ENCODE peak calls at places on chromosomes 5 and 9, in six cellular contexts. L is SJSA1; P is occipital lobe; T is NCI-H1092; U is T-cell; Z is stimulated activated effector memory CD8-positive, alpha-beta T cell treated with anti-CD3 and anti-CD28 coated beads, Interleukin-12 subunit alpha, Interleukin-12 subunit beta, amount 100 ng/mL, for 72 hours. H is an unnamed sample.

GRCh38 chr9:120362446-120362845 is 217.5 kb downstream of the CDK5RAP2 start:
- DNase-seq in P (no peak), L (no peak), Z (no peak), T (no peak), U (no peak), H (no peak)

GRCh38 chr5:173191561-173191960 is 43.4 kb downstream of the NKX2-5 start:
- DNase-seq in Z (no peak), T (no peak), P (no peak), L (no peak), U (no peak), H (no peak)

GRCh38 chr9:33795281-33795680 is at the start of gene PRSS3:
- DNase-seq in T (no peak), L (no peak), Z (no peak), U (no peak), P (no peak), H (no peak)

GRCh38 chr9:115369322-115369957 is 251.5 kb upstream of the TNC start:
- DNase-seq in Z (no peak), U (no peak), L (no peak), T (peak), P (no peak), H (no peak)

GRCh38 chr5:59655693-59656309 is 237.7 kb downstream of the PDE4D start:
- DNase-seq in Z (no peak), U (no peak), L (no peak), T (no peak), P (no peak), H (no peak)

GRCh38 chr9:88197016-88197415 is 58.7 kb upstream of the SPATA31C2 start:
- DNase-seq in Z (no peak), P (no peak), U (no peak), L (peak), T (no peak), H (peak)

GRCh38 chr9:128169492-128169891 is 9.4 kb downstream of the BBLN start:
- DNase-seq in T (no peak), P (no peak), U (no peak), L (no peak), Z (no peak), H (no peak)

GRCh38 chr5:35230043-35230611 is at the start of gene PRLR:
- DNase-seq in U (no peak), Z (no peak), P (no peak), T (no peak), L (no peak), H (peak)

GRCh38 chr5:132227485-132228240 is at the start of gene P4HA2:
- DNase-seq in L (peak), U (no peak), T (peak), Z (peak), P (peak), H (peak)

GRCh38 chr9:7011395-7012067 is 253.8 kb downstream of the KDM4C start:
- DNase-seq in U (no peak), T (no peak), Z (no peak), L (no peak), P (no peak), H (no peak)

GRCh38 chr5:26868504-26868903 is 169.9 kb downstream of the CDH9 start:
- DNase-seq in U (no peak), Z (no peak), L (no peak), P (no peak), T (no peak), H (no peak)

GRCh38 chr5:134451618-134452505 is 40.2 kb upstream of the CDKN2AIPNL start:
- DNase-seq in P (peak), L (peak), Z (no peak), T (no peak), U (no peak), H (no peak)

GRCh38 chr5:93589348-93589662 is 6.3 kb downstream of the NR2F1 start:
- DNase-seq in P (no peak), Z (no peak), U (no peak), T (no peak), L (no peak), H (no peak)

GRCh38 chr5:62144395-62145022 is 161.5 kb upstream of the KIF2A start:
- DNase-seq in T (peak), L (no peak), P (no peak), U (no peak), Z (no peak), H (no peak)

GRCh38 chr9:100690438-100690837 is 112.6 kb downstream of the CAVIN4 start:
- DNase-seq in P (no peak), U (no peak), Z (no peak), L (no peak), T (no peak), H (no peak)

H was measured in lower leg skin.